ENCODE peak calls at places on chromosomes 2 and 18, in six cellular contexts. One of them, this sample, is unnamed.

GRCh38 chr18:34977787-34978532 is 63.3 kb upstream of the MAPRE2 start:
- DNase-seq in stimulated activated naive B cell treated with anti-CD40 and anti-IgM and Interleukin-4, amounts not matched to agents 10 μg/mL and 1 μg/mL and 100 μg/mL, for 72 hours: peak; percentile 39
- DNase-seq in T-helper 2 cell: peak; percentile 7
- DNase-seq in fibroblast of mammary gland: no peak
- DNase-seq in substantia nigra: peak; percentile 53
- DNase-seq in neural progenitor cell: peak; percentile 62
- DNase-seq in this sample: no peak

GRCh38 chr2:137948894-137949293 is 15.4 kb upstream of the HNMT start:
- DNase-seq in stimulated activated naive B cell treated with anti-CD40 and anti-IgM and Interleukin-4, amounts not matched to agents 10 μg/mL and 1 μg/mL and 100 μg/mL, for 72 hours: no peak
- DNase-seq in T-helper 2 cell: no peak
- DNase-seq in fibroblast of mammary gland: no peak
- DNase-seq in substantia nigra: no peak
- DNase-seq in neural progenitor cell: no peak
- DNase-seq in this sample: no peak

GRCh38 chr2:144703852-144704324 is 184.0 kb upstream of the ZEB2 start:
- DNase-seq in stimulated activated naive B cell treated with anti-CD40 and anti-IgM and Interleukin-4, amounts not matched to agents 10 μg/mL and 1 μg/mL and 100 μg/mL, for 72 hours: peak; percentile 56
- DNase-seq in T-helper 2 cell: no peak
- DNase-seq in fibroblast of mammary gland: peak; percentile 90
- DNase-seq in substantia nigra: no peak
- DNase-seq in neural progenitor cell: no peak
- DNase-seq in this sample: peak; percentile 78

GRCh38 chr2:195995499-195995898 is 73.1 kb downstream of the DNAH7 start:
- DNase-seq in stimulated activated naive B cell treated with anti-CD40 and anti-IgM and Interleukin-4, amounts not matched to agents 10 μg/mL and 1 μg/mL and 100 μg/mL, for 72 hours: no peak
- DNase-seq in T-helper 2 cell: no peak
- DNase-seq in fibroblast of mammary gland: no peak
- DNase-seq in substantia nigra: no peak
- DNase-seq in neural progenitor cell: no peak
- DNase-seq in this sample: no peak

GRCh38 chr18:627211-627610 is 30.2 kb upstream of the TYMS start:
- DNase-seq in stimulated activated naive B cell treated with anti-CD40 and anti-IgM and Interleukin-4, amounts not matched to agents 10 μg/mL and 1 μg/mL and 100 μg/mL, for 72 hours: no peak
- DNase-seq in T-helper 2 cell: no peak
- DNase-seq in fibroblast of mammary gland: peak; percentile 42
- DNase-seq in substantia nigra: no peak
- DNase-seq in neural progenitor cell: no peak
- DNase-seq in this sample: no peak

GRCh38 chr2:190328748-190329147 is 9.1 kb upstream of the HIBCH start:
- DNase-seq in stimulated activated naive B cell treated with anti-CD40 and anti-IgM and Interleukin-4, amounts not matched to agents 10 μg/mL and 1 μg/mL and 100 μg/mL, for 72 hours: no peak
- DNase-seq in T-helper 2 cell: no peak
- DNase-seq in fibroblast of mammary gland: peak; percentile 38
- DNase-seq in substantia nigra: no peak
- DNase-seq in neural progenitor cell: no peak
- DNase-seq in this sample: peak; percentile 22

GRCh38 chr2:128457006-128457604 is 138.4 kb upstream of the HS6ST1 start:
- DNase-seq in stimulated activated naive B cell treated with anti-CD40 and anti-IgM and Interleukin-4, amounts not matched to agents 10 μg/mL and 1 μg/mL and 100 μg/mL, for 72 hours: no peak
- DNase-seq in T-helper 2 cell: no peak
- DNase-seq in fibroblast of mammary gland: no peak
- DNase-seq in substantia nigra: no peak
- DNase-seq in neural progenitor cell: no peak
- DNase-seq in this sample: no peak

GRCh38 chr2:99880148-99880983 is 262.0 kb downstream of the AFF3 start:
- DNase-seq in stimulated activated naive B cell treated with anti-CD40 and anti-IgM and Interleukin-4, amounts not matched to agents 10 μg/mL and 1 μg/mL and 100 μg/mL, for 72 hours: peak; percentile 19
- DNase-seq in T-helper 2 cell: no peak
- DNase-seq in fibroblast of mammary gland: peak; percentile 89
- DNase-seq in substantia nigra: no peak
- DNase-seq in neural progenitor cell: no peak
- DNase-seq in this sample: peak; percentile 89

GRCh38 chr18:34358923-34359322 is 134.2 kb upstream of the NOL4 start:
- DNase-seq in stimulated activated naive B cell treated with anti-CD40 and anti-IgM and Interleukin-4, amounts not matched to agents 10 μg/mL and 1 μg/mL and 100 μg/mL, for 72 hours: no peak
- DNase-seq in T-helper 2 cell: no peak
- DNase-seq in fibroblast of mammary gland: no peak
- DNase-seq in substantia nigra: no peak
- DNase-seq in neural progenitor cell: no peak
- DNase-seq in this sample: no peak

GRCh38 chr2:147204102-147204501 is 640.7 kb upstream of the ACVR2A start:
- DNase-seq in stimulated activated naive B cell treated with anti-CD40 and anti-IgM and Interleukin-4, amounts not matched to agents 10 μg/mL and 1 μg/mL and 100 μg/mL, for 72 hours: no peak
- DNase-seq in T-helper 2 cell: no peak
- DNase-seq in fibroblast of mammary gland: peak; percentile 75
- DNase-seq in substantia nigra: no peak
- DNase-seq in neural progenitor cell: no peak
- DNase-seq in this sample: peak; percentile 77

This sample was measured in PC-3.